ENCODE peak calls at places on chromosomes 6 and 20, in eight cellular contexts. C is HCT116, E is GM23338, U is GM12878, Z is HepG2, D is endothelial cell of umbilical vein, L is K562, Q is H1. W is an unnamed sample.

GRCh38 chr6:36360241-36361054 is 23.8 kb upstream of the BNIP5 start:
- DNase-seq in C (peak; percentile 60), E (peak; percentile 94), U (no peak), Z (peak; percentile 82), D (peak; percentile 69), L (peak; percentile 89), Q (peak; percentile 82), W (no peak)

GRCh38 chr6:148565931-148566663 is 180.7 kb upstream of the UST start:
- DNase-seq in C (peak; percentile 13), E (no peak), U (no peak), Z (no peak), D (peak; percentile 93), L (no peak), Q (no peak), W (no peak)

GRCh38 chr6:31568537-31568961 is 3.5 kb upstream of the LTA start:
- DNase-seq in C (no peak), E (no peak), U (peak; percentile 94), Z (no peak), D (no peak), L (no peak), Q (no peak), W (no peak)

GRCh38 chr6:72819609-72820008 is 197.7 kb downstream of the KCNQ5 start:
- DNase-seq in C (no peak), E (no peak), U (no peak), Z (no peak), D (no peak), L (no peak), Q (no peak), W (no peak)

GRCh38 chr6:139888691-139889122 is 514.3 kb upstream of the CITED2 start:
- DNase-seq in C (no peak), E (peak; percentile 91), U (no peak), Z (no peak), D (no peak), L (no peak), Q (peak; percentile 56), W (no peak)

GRCh38 chr6:88558981-88559380 is 392.8 kb upstream of the CNR1 start:
- DNase-seq in C (no peak), E (no peak), U (no peak), Z (no peak), D (no peak), L (no peak), Q (no peak), W (no peak)

GRCh38 chr6:20014508-20014907 is 177.3 kb downstream of the ID4 start:
- DNase-seq in C (no peak), E (peak; percentile 28), U (no peak), Z (no peak), D (no peak), L (no peak), Q (no peak), W (no peak)

GRCh38 chr6:113588646-113589045 is 268.5 kb upstream of the MARCKS start:
- DNase-seq in C (no peak), E (no peak), U (no peak), Z (no peak), D (no peak), L (no peak), Q (no peak), W (no peak)

GRCh38 chr6:123715243-123715863 is 78.6 kb upstream of the TRDN start:
- DNase-seq in C (peak; percentile 7), E (peak; percentile 67), U (no peak), Z (peak; percentile 39), D (peak; percentile 55), L (no peak), Q (no peak), W (peak; percentile 18)

GRCh38 chr6:113995632-113996031 is 24.7 kb upstream of the HDAC2 start:
- DNase-seq in C (peak; percentile 61), E (peak; percentile 37), U (no peak), Z (peak; percentile 19), D (peak; percentile 86), L (no peak), Q (peak; percentile 44), W (no peak)

GRCh38 chr6:52834481-52834880 is 6.1 kb downstream of the GSTA5 start:
- DNase-seq in C (no peak), E (no peak), U (no peak), Z (no peak), D (no peak), L (no peak), Q (no peak), W (no peak)

GRCh38 chr6:152954443-152954842 is 28.4 kb downstream of the FBXO5 start:
- DNase-seq in C (no peak), E (no peak), U (no peak), Z (no peak), D (no peak), L (peak; percentile 21), Q (no peak), W (no peak)

GRCh38 chr6:48541669-48542068 is 430.7 kb upstream of the PTCHD4 start:
- DNase-seq in C (no peak), E (no peak), U (no peak), Z (no peak), D (no peak), L (no peak), Q (no peak), W (no peak)

GRCh38 chr6:156107514-156108150 is 652.0 kb upstream of the NOX3 start:
- DNase-seq in C (no peak), E (no peak), U (no peak), Z (no peak), D (no peak), L (no peak), Q (no peak), W (no peak)

GRCh38 chr20:14865169-14865568 is 527.8 kb upstream of the FLRT3 start:
- DNase-seq in C (no peak), E (no peak), U (no peak), Z (no peak), D (no peak), L (no peak), Q (no peak), W (no peak)

GRCh38 chr6:134175532-134176282 is 123.3 kb upstream of the SLC2A12 start:
- DNase-seq in C (peak; percentile 29), E (peak; percentile 63), U (no peak), Z (peak; percentile 43), D (peak; percentile 90), L (peak; percentile 40), Q (peak; percentile 85), W (no peak)

GRCh38 chr20:37385176-37385575 is 39.2 kb downstream of the SRC start:
- DNase-seq in C (no peak), E (no peak), U (no peak), Z (no peak), D (no peak), L (no peak), Q (no peak), W (no peak)

DNA sequence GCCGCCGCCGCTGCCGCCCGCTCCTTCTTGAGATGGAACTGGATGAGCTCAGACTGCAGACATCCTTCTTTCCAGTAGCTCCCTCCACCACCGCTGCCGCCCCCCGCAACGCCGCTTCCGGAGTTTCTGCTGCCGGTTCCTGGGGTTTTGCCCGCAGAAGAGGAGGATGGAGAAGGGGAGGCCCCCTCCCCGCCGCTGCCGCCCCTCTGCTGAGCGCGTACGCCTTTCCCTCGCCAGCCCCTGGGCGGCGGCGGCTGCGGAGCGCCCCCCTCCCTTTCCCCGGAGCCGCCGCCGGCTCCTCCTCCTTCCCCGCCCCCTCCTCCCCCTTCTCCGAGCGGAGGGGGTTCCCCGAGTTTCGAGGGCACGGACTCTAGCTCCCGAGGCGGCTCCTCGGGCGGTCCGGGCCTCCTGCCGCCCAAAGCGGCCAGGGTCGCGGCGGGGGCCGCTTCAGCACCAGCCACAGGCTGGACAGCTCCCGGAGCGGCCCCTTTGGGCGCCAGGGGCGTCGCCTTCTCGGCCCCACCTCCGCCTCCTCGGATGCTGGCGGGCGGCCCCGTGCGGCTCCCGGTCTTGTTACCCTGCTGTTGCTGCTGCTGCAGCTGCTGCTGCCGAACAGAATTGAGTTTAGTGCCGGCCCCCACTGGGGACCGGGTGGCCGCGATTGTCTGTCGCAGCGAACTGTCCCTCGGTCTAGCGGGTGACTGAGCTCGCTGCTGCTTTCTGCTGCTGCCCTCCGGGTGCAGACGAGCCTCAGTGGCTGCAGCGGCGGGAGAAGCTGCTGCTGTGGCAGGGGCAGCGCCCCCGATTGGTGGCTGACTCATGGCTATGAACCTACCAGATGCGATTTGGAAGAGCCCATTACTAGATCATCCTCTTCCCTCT is 3.1 kb downstream of the MTCL3 start:
- DNase-seq in C (peak; percentile 12), E (peak; percentile 74), U (no peak), Z (no peak), D (peak; percentile 19), L (peak; percentile 76), Q (peak; percentile 84), W (peak; percentile 63)
- TF ChIP-seq EZH2 in C (no peak), E (no peak), U (no peak), Z (peak; percentile 70), D (no peak), L (no peak), Q (no peak), W (no peak)

GRCh38 chr6:146240307-146240706 is 211.4 kb downstream of the GRM1 start:
- DNase-seq in C (no peak), E (no peak), U (no peak), Z (no peak), D (no peak), L (no peak), Q (no peak), W (no peak)

GRCh38 chr6:146244630-146245143 is 215.8 kb downstream of the GRM1 start:
- DNase-seq in C (no peak), E (no peak), U (no peak), Z (no peak), D (no peak), L (no peak), Q (no peak), W (no peak)

DNA sequence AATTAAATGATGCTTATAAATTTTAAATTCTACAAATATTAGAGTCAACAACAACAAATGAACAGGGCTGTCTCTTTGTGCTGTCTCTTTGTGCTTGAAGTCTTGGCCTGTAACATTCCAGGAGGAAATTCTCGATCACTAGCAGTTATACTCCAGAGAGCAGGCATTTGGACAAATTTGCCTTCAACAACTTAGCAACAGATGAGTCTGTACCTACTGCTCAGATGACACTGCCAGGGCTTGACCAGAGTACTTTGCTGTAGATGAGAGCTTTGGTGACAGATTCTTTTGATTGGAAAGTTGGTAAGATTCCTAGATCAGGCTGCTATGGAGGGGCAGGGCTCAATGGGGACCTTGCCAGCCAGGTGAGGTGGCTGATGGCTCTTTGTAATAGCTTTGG is 217.2 kb downstream of the GRM1 start:
- DNase-seq in C (no peak), E (no peak), U (no peak), Z (no peak), D (no peak), L (no peak), Q (no peak), W (no peak)
- H3K27ac ChIP-seq in C (no peak overlapping the region), E (no peak overlapping the region), U (no peak overlapping the region), Z (no peak overlapping the region), D (no peak overlapping the region), L (no peak overlapping the region), Q (no peak overlapping the region), W (no peak overlapping the region)

GRCh38 chr20:50304883-50305635 is 114.4 kb downstream of the CEBPB start:
- DNase-seq in C (no peak), E (no peak), U (no peak), Z (peak; percentile 92), D (no peak), L (no peak), Q (no peak), W (no peak)
- TF ChIP-seq POLR2AphosphoS5 in C (no peak), E (no peak), U (no peak), Z (peak; percentile 85), D (no peak), L (no peak), Q (no peak), W (no peak)

DNA sequence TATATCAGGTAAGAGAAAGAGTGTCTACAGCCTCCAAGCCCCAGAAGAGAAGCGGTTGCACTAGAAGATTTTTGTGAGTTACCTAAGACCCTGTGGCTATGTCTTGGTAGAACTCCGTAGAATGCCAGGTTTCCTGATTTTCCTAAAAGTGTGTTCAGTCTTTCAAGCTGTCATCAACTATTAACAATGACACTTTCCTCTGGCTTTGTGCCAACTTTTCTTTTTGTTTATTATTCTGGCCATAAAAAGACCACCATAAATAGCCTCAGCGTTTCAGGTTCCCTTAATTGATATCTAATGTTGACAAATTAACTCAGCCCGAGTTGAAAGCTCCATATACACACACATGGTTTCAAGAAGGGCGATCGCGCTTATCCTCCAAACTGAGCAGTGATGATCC is 1.2 kb downstream of the PAK5 start:
- DNase-seq in C (no peak), E (no peak), U (no peak), Z (no peak), D (no peak), L (no peak), Q (no peak), W (no peak)
- TF ChIP-seq EZH2 in C (no peak), E (no peak), U (no peak), Z (no peak), D (no peak), L (no peak), Q (no peak), W (no peak)

W was measured in SK-N-MC.